ENCODE peak calls at places on chromosomes 12 and 14, in ten cellular contexts. L is GM23338, V is esophagus muscularis mucosa, W is GM12878, Y is sigmoid colon, S is transverse colon, C is HepG2, P is HCT116, X is Panc1, G is breast epithelium. M is an unnamed sample.
A peak's percentile ranks its signal among the peaks of the same experiment; 100 is the strongest.

GRCh38 chr12:19778111-19778688 is 338.9 kb downstream of the AEBP2 start:
- DNase-seq in L (no peak), V (no peak), W (no peak), Y (no peak), X (no peak), G (no peak), S (no peak), C (no peak), P (no peak), M (no peak)

GRCh38 chr14:52338282-52338681 is 24.2 kb downstream of the PTGER2 start:
- DNase-seq in Y (no peak), C (peak; percentile 10), W (no peak), S (no peak), X (peak; percentile 58), P (no peak), G (no peak), V (no peak), L (no peak), M (no peak)

GRCh38 chr14:75514673-75515630 is 7.3 kb upstream of the BATF start:
- DNase-seq in L (peak; percentile 60), W (peak; percentile 80), S (peak; percentile 52), C (no peak), P (no peak), G (no peak), Y (no peak), V (peak; percentile 92), X (no peak), M (no peak)

GRCh38 chr14:100622708-100623485 is 35.7 kb upstream of the BEGAIN start:
- DNase-seq in G (no peak), S (peak; percentile 11), L (no peak), W (no peak), P (no peak), X (no peak), V (no peak), Y (peak; percentile 38), C (no peak), M (no peak)

GRCh38 chr12:58502236-58502635 is 418.1 kb downstream of the LRIG3 start:
- DNase-seq in L (no peak), C (no peak), W (no peak), Y (no peak), S (no peak), V (no peak), X (no peak), G (no peak), P (no peak), M (no peak)

GRCh38 chr14:44803239-44803905 is 158.4 kb downstream of the KLHL28 start:
- DNase-seq in G (no peak), V (no peak), W (peak; percentile 8), X (peak; percentile 25), C (peak; percentile 35), Y (no peak), P (peak; percentile 45), S (no peak), L (peak; percentile 76), M (no peak)

GRCh38 chr14:60777856-60778578 is 43.5 kb downstream of the MNAT1 start:
- DNase-seq in W (no peak), L (no peak), S (no peak), C (no peak), V (no peak), Y (no peak), G (no peak), X (no peak), P (no peak), M (no peak)

GRCh38 chr14:30291216-30291615 is 267.7 kb upstream of the G2E3 start:
- DNase-seq in V (no peak), C (no peak), Y (no peak), P (no peak), W (no peak), S (no peak), L (no peak), X (no peak), G (no peak), M (no peak)

GRCh38 chr12:52521581-52522266 is 1.5 kb upstream of the KRT5 start:
- DNase-seq in W (no peak), P (no peak), S (no peak), Y (no peak), V (peak; percentile 89), X (no peak), L (peak; percentile 8), G (peak; percentile 85), C (no peak), M (no peak)

GRCh38 chr12:123958876-123959275 is 13.8 kb downstream of the CCDC92 start:
- DNase-seq in C (no peak), V (no peak), W (no peak), G (no peak), L (no peak), X (no peak), S (no peak), P (no peak), Y (no peak), M (no peak)

GRCh38 chr12:83619973-83620372 is 933.3 kb downstream of the TMTC2 start:
- DNase-seq in X (no peak), V (no peak), L (no peak), S (no peak), P (no peak), Y (no peak), C (no peak), G (no peak), W (no peak), M (no peak)

DNA sequence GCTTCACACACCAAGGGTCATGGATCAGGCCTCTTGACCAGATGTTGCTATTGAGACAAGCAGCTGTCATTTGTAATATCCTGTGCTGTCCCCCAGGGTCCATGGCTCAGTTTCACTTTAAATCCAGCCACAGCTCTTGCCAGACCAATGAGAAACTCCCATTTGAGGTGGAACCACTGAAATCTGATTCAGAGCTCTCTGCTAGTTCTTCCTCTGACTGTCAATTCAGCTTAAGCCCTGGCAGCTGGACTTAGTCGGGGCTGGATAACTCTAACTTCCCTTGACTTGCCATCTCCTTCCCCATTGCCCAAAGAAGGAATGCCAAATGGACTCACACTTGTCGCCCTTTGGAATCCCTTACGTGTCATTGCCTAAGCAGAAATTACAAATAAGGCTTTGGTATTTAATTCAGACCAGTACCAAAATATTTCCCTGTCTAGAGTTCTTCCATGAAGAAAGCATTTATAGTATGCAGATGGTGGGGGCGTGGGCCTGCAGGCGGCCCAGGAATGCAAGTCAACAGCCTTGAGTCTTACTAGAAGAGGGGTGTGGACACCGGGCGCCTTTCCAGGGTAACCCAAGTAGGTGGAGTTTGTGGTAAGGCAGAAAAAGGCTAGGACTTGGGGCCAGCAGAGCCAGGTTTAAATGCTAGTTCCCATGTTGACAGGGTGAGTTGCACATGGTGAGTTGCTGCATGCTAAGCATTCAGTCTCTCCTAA is 96.9 kb upstream of the TMPO start:
- DNase-seq in X (no peak), V (peak; percentile 93), G (peak; percentile 98), L (peak; percentile 74), Y (peak; percentile 89), P (no peak), W (no peak), C (no peak), S (peak; percentile 89), M (peak; percentile 92)
- TF ChIP-seq POLR2AphosphoS5 in X (no peak), V (peak; percentile 77), G (peak; percentile 40), L (no peak), Y (no peak), P (no peak), W (no peak), C (no peak), S (peak; percentile 8), M (peak; percentile 6)

DNA sequence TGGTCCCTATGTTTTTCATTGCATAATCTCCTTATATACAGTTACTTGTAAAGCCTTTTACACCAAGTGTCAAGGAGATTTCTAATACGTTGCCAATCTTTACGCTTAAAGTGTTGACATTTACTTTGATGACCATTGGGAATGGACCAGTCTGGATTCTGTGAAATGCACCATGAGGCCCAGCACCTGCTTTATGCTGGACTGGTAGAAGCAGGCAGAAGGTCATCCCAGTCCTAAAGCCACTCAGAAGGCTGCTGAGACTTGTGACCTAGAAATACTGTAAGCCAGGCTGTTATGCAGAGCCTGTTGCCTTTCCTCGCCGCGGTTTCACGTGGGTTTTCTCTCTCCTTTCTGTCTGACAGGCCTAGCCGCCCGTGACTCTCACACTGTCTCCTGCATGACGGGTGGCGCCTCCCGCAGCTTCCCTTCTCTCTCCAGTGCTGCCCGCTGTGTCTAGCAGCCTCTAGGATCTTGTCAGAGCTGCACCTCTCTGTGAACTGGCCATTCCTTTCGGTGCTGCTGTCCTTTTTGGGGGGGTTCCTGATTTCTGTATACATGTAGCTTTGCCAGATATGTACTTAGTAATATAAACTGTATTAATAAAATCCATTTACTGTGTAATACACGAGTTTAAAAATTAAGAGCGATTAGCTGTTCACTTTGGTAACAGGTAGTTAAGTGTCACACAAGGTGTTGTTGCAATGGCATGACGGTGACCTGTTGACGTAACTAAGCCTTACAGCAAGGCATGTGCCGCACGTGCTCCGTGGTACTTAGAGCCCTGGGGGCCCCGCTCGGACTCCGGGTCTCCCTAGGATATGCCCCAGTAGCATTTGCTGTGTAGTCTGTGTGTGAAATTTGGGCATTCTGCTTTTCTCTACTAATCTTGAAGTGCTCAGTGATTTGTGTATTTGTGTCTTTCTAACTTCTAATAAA is 29.7 kb downstream of the XRCC3 start:
- DNase-seq in W (no peak), X (no peak), P (no peak), G (no peak), L (no peak), V (no peak), S (no peak), Y (no peak), C (no peak), M (no peak)
- H3K36me3 ChIP-seq in W (peaks cover 18% of the 10 kb centered on the region), X (peaks cover 5% of the 10 kb centered on the region), P (peaks cover 39% of the 10 kb centered on the region), G (peaks cover 6% of the 10 kb centered on the region), L (peaks cover 50% of the 10 kb centered on the region), V (peaks cover 76% of the 10 kb centered on the region), S (peaks cover 58% of the 10 kb centered on the region), Y (peaks cover 17% of the 10 kb centered on the region), C (peaks cover 19% of the 10 kb centered on the region), M (peaks cover 98% of the 10 kb centered on the region)

GRCh38 chr12:50952510-50952909 is at the start of gene HIGD1C:
- DNase-seq in V (no peak), W (no peak), C (no peak), L (peak; percentile 11), S (no peak), Y (no peak), X (no peak), G (no peak), P (no peak), M (no peak)
- H3K4me3 ChIP-seq in V (no peak within 1 kb of the TSS), W (no peak within 1 kb of the TSS), C (no peak within 1 kb of the TSS), L (no peak within 1 kb of the TSS), S (no peak within 1 kb of the TSS), Y (no peak within 1 kb of the TSS), X (no peak within 1 kb of the TSS), G (no peak within 1 kb of the TSS), P (no peak within 1 kb of the TSS), M (no peak within 1 kb of the TSS)

DNA sequence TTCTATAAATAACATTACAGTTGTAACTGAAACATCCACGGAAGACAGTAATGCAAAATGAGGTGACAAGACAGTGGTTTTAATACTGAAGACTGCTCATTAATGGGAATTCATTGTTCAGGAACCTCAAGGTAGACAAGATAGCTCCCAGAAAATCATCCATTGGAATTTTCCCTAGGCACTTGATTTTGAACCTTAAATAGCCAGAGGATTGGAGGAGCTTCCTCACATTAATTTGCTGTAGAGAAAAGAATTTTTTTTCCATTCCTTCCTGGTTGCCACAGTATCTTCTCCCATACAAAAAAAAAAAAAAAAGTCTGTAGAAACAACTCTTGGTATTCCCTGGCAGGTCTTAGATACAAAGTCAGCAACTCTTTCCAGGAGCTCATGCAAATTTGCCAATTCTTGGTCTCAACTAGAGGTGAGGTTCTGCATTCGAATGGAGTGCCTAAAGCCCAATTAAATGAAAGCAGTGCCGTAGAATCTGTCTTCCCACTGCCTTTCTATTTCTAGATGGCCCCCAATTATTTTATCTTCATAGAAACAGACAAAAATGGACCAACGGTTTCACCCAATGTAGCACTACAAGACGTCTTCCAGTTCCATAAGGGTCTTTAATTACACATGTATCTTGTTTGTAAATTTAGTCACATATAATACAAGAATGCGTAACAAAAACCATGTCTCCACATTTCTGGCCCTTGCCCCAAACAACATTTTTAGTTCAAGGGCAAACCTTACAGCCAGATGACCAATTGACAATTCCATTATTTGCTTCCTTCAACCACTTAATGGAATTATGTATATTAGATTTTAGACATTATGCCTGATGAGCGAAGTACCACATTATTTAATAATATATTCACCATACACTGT is 13.5 kb downstream of the SLC38A2 start:
- DNase-seq in X (no peak), Y (no peak), G (no peak), L (peak; percentile 43), V (no peak), C (no peak), W (no peak), S (no peak), P (no peak), M (no peak)
- TF ChIP-seq POLR2AphosphoS5 in X (peak; percentile 79), Y (no peak), G (no peak), L (peak; percentile 25), V (no peak), C (peak; percentile 68), W (peak; percentile 50), S (no peak), P (peak; percentile 73), M (no peak)

M was measured in stomach.